ENCODE peak calls at places on chromosomes 2 and 18, in four cellular contexts. O is sigmoid colon, S is DMS79, N is posterior vena cava. X is an unnamed sample.

GRCh38 chr2:69131452-69131851 is 118.5 kb downstream of the ANTXR1 start:
- DNase-seq in O (no peak), S (no peak), N (no peak), X (no peak)

GRCh38 chr2:38146917-38147307 is 71.0 kb upstream of the CYP1B1 start:
- DNase-seq in O (peak; percentile 67), S (no peak), N (no peak), X (no peak)

GRCh38 chr2:71460595-71461303 is 7.4 kb downstream of the DYSF start:
- DNase-seq in O (no peak), S (no peak), N (no peak), X (no peak)

GRCh38 chr2:60796573-60797509 is 40.8 kb downstream of the PAPOLG start:
- DNase-seq in O (no peak), S (no peak), N (no peak), X (no peak)

GRCh38 chr2:168538534-168538933 is 82.5 kb downstream of the CERS6 start:
- DNase-seq in O (no peak), S (no peak), N (no peak), X (no peak)

GRCh38 chr18:51321696-51322095 is 124.2 kb upstream of the MEX3C start:
- DNase-seq in O (no peak), S (no peak), N (no peak), X (no peak)

GRCh38 chr2:199434555-199434954 is 23.2 kb downstream of the SATB2 start:
- DNase-seq in O (no peak), S (no peak), N (no peak), X (no peak)

GRCh38 chr2:237474931-237475703 is 11.9 kb upstream of the MLPH start:
- DNase-seq in O (peak; percentile 95), S (peak; percentile 21), N (peak; percentile 95), X (peak; percentile 93)

GRCh38 chr2:111236027-111236426 is 115.3 kb downstream of the BCL2L11 start:
- DNase-seq in O (no peak), S (peak; percentile 89), N (no peak), X (no peak)

GRCh38 chr2:21710031-21710430 is 586.3 kb downstream of the TDRD15 start:
- DNase-seq in O (no peak), S (no peak), N (no peak), X (no peak)

GRCh38 chr18:57210101-57210661 is 63.3 kb downstream of the BOD1L2 start:
- DNase-seq in O (no peak), S (no peak), N (peak; percentile 80), X (no peak)

GRCh38 chr2:151922845-151923666 is 94.8 kb upstream of the ARL5A start:
- DNase-seq in O (peak; percentile 80), S (no peak), N (peak; percentile 91), X (peak; percentile 81)

GRCh38 chr18:57434536-57435494 is at the start of gene ONECUT2:
- DNase-seq in O (peak; percentile 86), S (peak; percentile 93), N (peak; percentile 96), X (peak; percentile 90)

GRCh38 chr2:161223139-161223732 is 63.0 kb downstream of the TANK start:
- DNase-seq in O (no peak), S (peak; percentile 15), N (no peak), X (no peak)

X was measured in sciatic nerve.